ENCODE peak calls at places on chromosomes 13 and 19, in eight cellular contexts. O is AG09309, F is activated gamma-delta T cell treated with Interleukin-2 at 50 U/mL for 16 hours, R is mucosa of descending colon, B is fibroblast of the aortic adventitia, J is T-helper 1 cell, Y is ascending aorta, Z is COLO829. Q is an unnamed sample.

GRCh38 chr19:15297416-15298224 is 34.7 kb downstream of the BRD4 start:
- DNase-seq in O (peak; percentile 70), F (peak; percentile 16), R (no peak), B (peak; percentile 80), J (no peak), Y (no peak), Z (no peak), Q (no peak)

GRCh38 chr13:112928958-112929777 is 39.8 kb upstream of the MCF2L start:
- DNase-seq in O (no peak), F (no peak), R (peak; percentile 72), B (peak; percentile 52), J (no peak), Y (no peak), Z (peak; percentile 43), Q (no peak)

GRCh38 chr19:32296694-32297093 is 48.7 kb upstream of the ZNF507 start:
- DNase-seq in O (no peak), F (no peak), R (no peak), B (no peak), J (no peak), Y (no peak), Z (no peak), Q (no peak)

GRCh38 chr19:19588546-19588945 is 29.9 kb downstream of the PBX4 start:
- DNase-seq in O (no peak), F (no peak), R (no peak), B (no peak), J (no peak), Y (no peak), Z (no peak), Q (no peak)

GRCh38 chr13:99463998-99464397 is 37.3 kb upstream of the TM9SF2 start:
- DNase-seq in O (no peak), F (no peak), R (no peak), B (no peak), J (no peak), Y (no peak), Z (no peak), Q (no peak)

GRCh38 chr19:54287456-54287855 is 6.5 kb upstream of the LILRB2 start:
- DNase-seq in O (peak; percentile 11), F (no peak), R (no peak), B (peak; percentile 11), J (no peak), Y (no peak), Z (no peak), Q (no peak)

GRCh38 chr13:26324294-26324693 is 70.4 kb downstream of the CDK8 start:
- DNase-seq in O (no peak), F (no peak), R (no peak), B (no peak), J (no peak), Y (no peak), Z (no peak), Q (no peak)

GRCh38 chr13:49877629-49878218 is 58.4 kb downstream of the SPRYD7 start:
- DNase-seq in O (no peak), F (no peak), R (no peak), B (no peak), J (no peak), Y (no peak), Z (no peak), Q (no peak)

GRCh38 chr19:54095136-54095858 is 5.3 kb downstream of the OSCAR start:
- DNase-seq in O (no peak), F (no peak), R (no peak), B (no peak), J (no peak), Y (no peak), Z (no peak), Q (no peak)

GRCh38 chr13:104641309-104641708 is 1575.1 kb upstream of the SLC10A2 start:
- DNase-seq in O (no peak), F (no peak), R (no peak), B (no peak), J (no peak), Y (no peak), Z (peak; percentile 8), Q (no peak)

GRCh38 chr13:88651531-88651930 is 980.4 kb downstream of the SLITRK5 start:
- DNase-seq in O (no peak), F (no peak), R (no peak), B (no peak), J (no peak), Y (no peak), Z (no peak), Q (no peak)

GRCh38 chr19:49165111-49165750 is 7.6 kb downstream of the TRPM4 start:
- DNase-seq in O (no peak), F (no peak), R (no peak), B (no peak), J (no peak), Y (no peak), Z (no peak), Q (no peak)

GRCh38 chr19:8517551-8518442 is 3.8 kb upstream of the ZNF414 start:
- DNase-seq in O (no peak), F (peak; percentile 68), R (no peak), B (peak; percentile 61), J (peak; percentile 37), Y (no peak), Z (no peak), Q (no peak)

GRCh38 chr13:105193026-105193425 is 1342.4 kb downstream of the EFNB2 start:
- DNase-seq in O (no peak), F (no peak), R (no peak), B (no peak), J (no peak), Y (no peak), Z (no peak), Q (no peak)